ENCODE peak calls at places on chromosome 6, in six cellular contexts. D is H1, Z is K562, C is HCT116, Y is SK-N-SH, U is GM12878. E is an unnamed sample.

GRCh38 chr6:144149558-144149893 is 791 bp upstream of the STX11 start:
- DNase-seq in C (no peak), U (no peak), D (no peak), Y (no peak), Z (no peak), E (no peak)

GRCh38 chr6:27296106-27296783 is 15.8 kb downstream of the POM121L2 start:
- DNase-seq in U (no peak), C (peak), D (no peak), Y (no peak), Z (peak), E (peak)

GRCh38 chr6:35451354-35452185 is 568 bp upstream of the FANCE start:
- DNase-seq in Y (no peak), U (no peak), Z (no peak), D (no peak), C (no peak), E (no peak)

GRCh38 chr6:14488185-14488584 is 370.6 kb downstream of the CD83 start:
- DNase-seq in Y (no peak), U (no peak), D (no peak), C (no peak), Z (no peak), E (no peak)

GRCh38 chr6:30884521-30885480 is 482 bp downstream of the DDR1 start:
- DNase-seq in Y (peak), Z (peak), C (no peak), U (no peak), D (no peak), E (peak)

GRCh38 chr6:93424303-93425064 is 5.1 kb upstream of the EPHA7 start:
- DNase-seq in D (no peak), C (no peak), U (no peak), Y (no peak), Z (no peak), E (peak)

GRCh38 chr6:43454290-43455033 is 886 bp downstream of the DLK2 start:
- DNase-seq in C (peak), Y (peak), U (no peak), Z (peak), D (peak), E (peak)

GRCh38 chr6:99348823-99349619 is 453 bp downstream of the FAXC start:
- DNase-seq in D (no peak), Y (peak), C (no peak), Z (no peak), U (no peak), E (no peak)

GRCh38 chr6:89372506-89372901 is 20.0 kb upstream of the UBE2J1 start:
- DNase-seq in C (no peak), Z (no peak), U (no peak), Y (no peak), D (no peak), E (no peak)

GRCh38 chr6:158868122-158868480 is 48.9 kb upstream of the EZR start:
- DNase-seq in U (no peak), Z (no peak), Y (no peak), C (no peak), D (no peak), E (no peak)

GRCh38 chr6:117502580-117502979 is 20.1 kb downstream of the DCBLD1 start:
- DNase-seq in Y (no peak), D (no peak), U (no peak), C (no peak), Z (no peak), E (no peak)

GRCh38 chr6:28215425-28215824 is 9.7 kb upstream of the ZSCAN9 start:
- DNase-seq in D (no peak), Y (no peak), C (no peak), U (no peak), Z (peak), E (no peak)

GRCh38 chr6:116208056-116208785 is 45.7 kb downstream of the TSPYL4 start:
- DNase-seq in Y (no peak), C (no peak), D (no peak), Z (no peak), U (no peak), E (no peak)

GRCh38 chr6:166828397-166829002 is 127.8 kb downstream of the RNASET2 start:
- DNase-seq in C (no peak), Z (no peak), D (no peak), Y (no peak), U (no peak), E (no peak)

GRCh38 chr6:6820688-6821238 is 232.2 kb downstream of the LY86 start:
- DNase-seq in U (no peak), Y (no peak), C (peak), Z (no peak), D (peak), E (no peak)

GRCh38 chr6:12298017-12298958 is 8.1 kb downstream of the EDN1 start:
- DNase-seq in Z (no peak), D (no peak), C (no peak), Y (no peak), U (no peak), E (no peak)

GRCh38 chr6:52089758-52090348 is 2.4 kb upstream of the PKHD1 start:
- DNase-seq in D (no peak), Z (no peak), C (no peak), U (no peak), Y (no peak), E (no peak)

GRCh38 chr6:48109902-48110301 is 1.1 kb downstream of the PTCHD4 start:
- DNase-seq in Y (no peak), C (no peak), U (no peak), D (no peak), Z (no peak), E (no peak)

GRCh38 chr6:148794797-148795196 is 48.0 kb downstream of the UST start:
- DNase-seq in Z (no peak), C (no peak), U (no peak), Y (no peak), D (no peak), E (no peak)

GRCh38 chr6:142030115-142030619 is 102.6 kb upstream of the GJE1 start:
- DNase-seq in Y (no peak), D (no peak), C (no peak), U (no peak), Z (peak), E (no peak)

GRCh38 chr6:165488624-165489295 is 174.3 kb downstream of the PDE10A start:
- DNase-seq in Y (no peak), C (no peak), Z (no peak), U (no peak), D (no peak), E (no peak)

GRCh38 chr6:132365319-132365907 is 35.9 kb downstream of the MOXD1 start:
- DNase-seq in Y (no peak), C (no peak), D (no peak), Z (no peak), U (peak), E (no peak)

GRCh38 chr6:7419065-7419464 is 29.5 kb downstream of the RIOK1 start:
- DNase-seq in Y (no peak), D (no peak), Z (no peak), C (no peak), U (no peak), E (peak)

GRCh38 chr6:41066867-41067304 is 5.3 kb downstream of the OARD1 start:
- DNase-seq in C (peak), Z (peak), D (no peak), Y (peak), U (peak), E (peak)

GRCh38 chr6:139364302-139364981 is 10.0 kb downstream of the CITED2 start:
- DNase-seq in Y (peak), Z (peak), D (no peak), U (peak), C (no peak), E (peak)

GRCh38 chr6:125549202-125549884 is 200.1 kb upstream of the HEY2 start:
- DNase-seq in Z (no peak), C (no peak), U (no peak), D (no peak), Y (no peak), E (no peak)

GRCh38 chr6:138491020-138491419 is 8.3 kb downstream of the NHSL1 start:
- DNase-seq in U (no peak), D (no peak), C (no peak), Y (no peak), Z (no peak), E (no peak)

GRCh38 chr6:163423696-163424095 is 9.2 kb downstream of the QKI start:
- DNase-seq in D (no peak), U (no peak), Z (no peak), Y (no peak), C (no peak), E (no peak)

GRCh38 chr6:18121580-18122127 is 823 bp downstream of the NHLRC1 start:
- DNase-seq in Z (peak), Y (no peak), D (peak), C (no peak), U (no peak), E (no peak)

GRCh38 chr6:79604583-79605037 is 26.5 kb upstream of the SH3BGRL2 start:
- DNase-seq in U (no peak), C (no peak), Y (no peak), D (no peak), Z (peak), E (no peak)

GRCh38 chr6:51737580-51738360 is 349.6 kb downstream of the PKHD1 start:
- DNase-seq in Z (no peak), U (no peak), C (no peak), D (no peak), Y (no peak), E (peak)

DNA sequence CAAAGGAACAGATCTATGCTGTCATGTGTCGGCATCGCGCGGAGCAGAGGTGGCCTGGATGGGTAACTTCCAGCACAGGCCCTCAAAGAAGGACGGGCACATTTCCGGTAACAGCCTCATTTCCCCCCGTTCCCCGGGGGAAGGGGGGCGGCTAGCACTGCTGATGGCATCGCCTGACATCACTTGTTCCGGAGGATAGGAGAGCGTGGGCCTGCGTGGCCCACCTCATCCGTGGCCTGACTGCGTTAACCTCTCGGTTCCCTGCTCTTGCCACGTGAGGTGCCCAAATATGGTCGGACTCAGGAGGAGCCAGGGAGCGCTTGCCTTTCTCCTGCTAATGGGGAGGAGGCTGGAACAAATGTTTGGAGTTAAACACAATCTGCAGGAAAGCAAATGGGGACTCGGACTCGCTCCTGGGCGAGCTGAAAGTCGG is at the start of gene AKAP12:
- DNase-seq in D (peak), U (no peak), Z (no peak), C (no peak), Y (no peak), E (no peak)
- TF ChIP-seq JUND in D (no peak), U (no peak), Z (no peak), C (no peak), Y (no peak), E (no peak)

GRCh38 chr6:67558985-67559384 is 1076.1 kb upstream of the ADGRB3 start:
- DNase-seq in Y (no peak), Z (no peak), C (no peak), U (no peak), D (no peak), E (no peak)
- TF ChIP-seq JUND in Y (no peak), Z (no peak), C (no peak), U (no peak), D (no peak), E (no peak)

GRCh38 chr6:105179244-105180065 is at the start of gene POPDC3:
- DNase-seq in U (no peak), Z (no peak), C (no peak), Y (peak), D (no peak), E (no peak)

GRCh38 chr6:105181981-105182515 is 2.2 kb upstream of the POPDC3 start:
- DNase-seq in Z (no peak), Y (no peak), D (no peak), C (no peak), U (no peak), E (no peak)

GRCh38 chr6:105188251-105188650 is 8.4 kb upstream of the POPDC3 start:
- DNase-seq in Y (no peak), U (no peak), Z (no peak), C (no peak), D (no peak), E (no peak)

GRCh38 chr6:105189026-105189680 is 9.3 kb upstream of the POPDC3 start:
- DNase-seq in U (no peak), Y (no peak), C (no peak), D (no peak), Z (no peak), E (no peak)

DNA sequence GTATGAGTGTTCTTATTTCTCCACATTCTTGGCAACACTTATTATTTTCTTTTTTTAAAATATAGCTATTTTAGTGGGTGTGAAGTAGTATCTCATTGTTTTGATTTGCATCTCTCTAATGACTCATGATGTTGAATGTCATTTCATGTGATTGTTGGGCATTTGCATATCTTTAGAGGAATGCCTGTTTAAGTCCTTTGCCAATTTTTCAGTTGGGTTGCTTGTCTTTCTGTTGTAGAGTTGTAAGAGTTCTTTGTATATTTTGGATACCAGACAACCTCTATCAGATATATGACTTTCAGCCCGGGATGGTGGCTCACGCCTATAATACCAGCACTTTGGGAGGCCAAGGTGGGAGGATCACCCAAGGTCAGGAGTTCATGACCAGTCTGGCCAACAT is 5.1 kb upstream of the POPDC3 start:
- DNase-seq in U (no peak), Z (no peak), C (no peak), Y (no peak), D (no peak), E (no peak)
- TF ChIP-seq JUND in U (no peak), Z (no peak), C (no peak), Y (no peak), D (no peak), E (no peak)

DNA sequence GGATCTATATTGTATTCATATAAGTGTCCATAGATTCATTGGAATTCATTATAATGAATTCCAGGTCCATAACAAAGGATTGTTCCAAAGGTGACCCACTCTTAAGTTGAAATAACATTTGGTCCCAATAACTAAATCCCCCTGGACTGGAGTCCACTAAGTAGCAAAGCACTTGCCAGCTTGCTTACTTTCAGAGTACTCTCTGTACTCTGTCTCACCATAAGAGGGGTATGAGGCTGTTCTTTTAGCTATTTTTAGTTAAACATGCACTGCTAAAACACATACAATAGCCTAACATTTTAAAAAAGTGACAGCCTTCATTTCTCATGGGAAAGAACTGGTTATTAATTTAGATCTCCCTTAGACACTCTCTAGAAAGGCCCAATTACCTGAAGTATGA is 16.7 kb upstream of the ARHGAP18 start:
- DNase-seq in D (no peak), Y (no peak), Z (no peak), U (no peak), C (no peak), E (no peak)
- TF ChIP-seq JUND in D (no peak), Y (no peak), Z (no peak), U (no peak), C (no peak), E (no peak)

GRCh38 chr6:218153-219018 is 73.9 kb upstream of the DUSP22 start:
- DNase-seq in C (no peak), U (peak), Z (no peak), D (no peak), Y (no peak), E (no peak)

GRCh38 chr6:220312-220711 is 72.0 kb upstream of the DUSP22 start:
- DNase-seq in Y (no peak), Z (no peak), U (no peak), C (no peak), D (no peak), E (no peak)

GRCh38 chr6:219019-219570 is 73.2 kb upstream of the DUSP22 start:
- DNase-seq in C (no peak), Y (no peak), U (peak), Z (no peak), D (no peak), E (no peak)

GRCh38 chr6:220736-221475 is 71.4 kb upstream of the DUSP22 start:
- DNase-seq in Y (no peak), D (no peak), C (no peak), U (peak), Z (no peak), E (no peak)

GRCh38 chr6:219641-220198 is 72.6 kb upstream of the DUSP22 start:
- DNase-seq in Z (peak), C (no peak), Y (no peak), U (no peak), D (no peak), E (no peak)
- TF ChIP-seq JUND in Z (peak), C (no peak), Y (peak), U (no peak), D (peak), E (no peak)

DNA sequence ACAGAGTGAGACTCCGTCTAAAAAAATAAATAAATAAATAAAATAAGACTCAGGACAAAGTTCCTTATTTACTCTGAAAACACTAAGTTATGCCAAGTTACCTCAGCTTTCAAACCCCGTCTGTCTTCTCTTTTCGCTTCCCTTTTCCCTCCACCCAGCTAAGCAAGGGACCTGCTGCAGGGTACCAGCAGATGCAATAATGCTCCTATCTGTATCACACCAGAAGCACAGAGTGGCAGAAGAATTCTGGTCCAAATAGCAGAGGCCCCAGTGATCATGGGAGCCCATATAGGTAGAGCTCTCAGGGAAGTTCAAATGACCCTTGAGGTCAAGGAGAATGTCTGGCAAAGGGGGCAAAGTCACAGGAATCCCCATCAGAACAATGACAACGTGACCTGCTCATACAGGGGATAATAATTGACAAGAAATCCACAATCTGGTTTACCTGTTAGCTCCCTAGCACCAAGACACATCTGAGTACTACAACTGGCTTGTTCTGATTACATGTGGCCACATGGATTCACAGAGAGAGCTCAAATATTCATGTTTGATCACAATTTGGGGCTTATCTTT is 8.7 kb downstream of the GCM1 start:
- DNase-seq in C (no peak), Y (no peak), Z (no peak), U (no peak), D (no peak), E (no peak)
- TF ChIP-seq JUND in C (no peak), Y (no peak), Z (no peak), U (no peak), D (no peak), E (no peak)

GRCh38 chr6:37711331-37711924 is 13.7 kb upstream of the MDGA1 start:
- DNase-seq in U (no peak), C (no peak), Z (peak), Y (no peak), D (no peak), E (no peak)

GRCh38 chr6:37712508-37712907 is 14.8 kb upstream of the MDGA1 start:
- DNase-seq in Y (no peak), C (no peak), Z (no peak), D (no peak), U (no peak), E (no peak)

GRCh38 chr6:37710616-37711015 is 12.9 kb upstream of the MDGA1 start:
- DNase-seq in C (no peak), Z (no peak), D (no peak), U (no peak), Y (no peak), E (no peak)

GRCh38 chr6:37714836-37715425 is 17.2 kb upstream of the MDGA1 start:
- DNase-seq in U (no peak), D (no peak), Y (no peak), C (no peak), Z (no peak), E (no peak)

GRCh38 chr6:37713529-37714119 is 15.9 kb upstream of the MDGA1 start:
- DNase-seq in U (no peak), D (no peak), Y (peak), Z (peak), C (no peak), E (no peak)
- TF ChIP-seq JUND in U (no peak), D (no peak), Y (peak), Z (peak), C (no peak), E (no peak)

GRCh38 chr6:168908166-168908565 is 345.5 kb downstream of the THBS2 start:
- DNase-seq in Y (no peak), U (no peak), Z (no peak), D (no peak), C (no peak), E (no peak)
- TF ChIP-seq JUND in Y (no peak), U (no peak), Z (no peak), D (no peak), C (no peak), E (no peak)